ENCODE peak calls at places on chromosomes 4 and X, in eight cellular contexts. E is upper lobe of right lung; U is pancreas; J is Panc1; Y is heart left ventricle; G is K562; V is upper lobe of left lung; O is CD8-positive, alpha-beta T cell. N is an unnamed sample. For H3K27me3, the result is how much of the 10 kb centered on the place peaks cover.

GRCh38 chrX:72123471-72124185 is 8.1 kb downstream of the RTL5 start:
- ATAC-seq in E (peak), U (no peak), J (no peak), Y (peak), G (peak), V (peak), O (no peak), N (peak)

GRCh38 chrX:124211312-124211942 is 121.0 kb upstream of the TEX13D start:
- ATAC-seq in E (peak), U (no peak), J (peak), Y (no peak), G (peak), V (peak), O (peak), N (no peak)

GRCh38 chrX:149818652-149819051 is 36.9 kb downstream of the MAGEA9 start:
- ATAC-seq in E (no peak), U (no peak), J (no peak), Y (no peak), G (no peak), V (no peak), O (no peak), N (no peak)

GRCh38 chrX:46967547-46967946 is 55.3 kb downstream of the JADE3 start:
- ATAC-seq in E (no peak), U (no peak), J (no peak), Y (no peak), G (no peak), V (no peak), O (no peak), N (no peak)

GRCh38 chr4:40484346-40484745 is 145.3 kb downstream of the RBM47 start:
- ATAC-seq in E (no peak), U (no peak), J (no peak), Y (no peak), G (no peak), V (no peak), O (no peak), N (no peak)

GRCh38 chr4:61545902-61546498 is 345.9 kb downstream of the ADGRL3 start:
- ATAC-seq in E (no peak), U (no peak), J (no peak), Y (peak), G (no peak), V (no peak), O (no peak), N (no peak)

GRCh38 chr4:184598753-184599491 is 50.3 kb downstream of the CASP3 start:
- ATAC-seq in E (peak), U (no peak), J (no peak), Y (peak), G (peak), V (peak), O (no peak), N (no peak)

GRCh38 chr4:102627831-102628523 is 126.8 kb downstream of the NFKB1 start:
- ATAC-seq in E (no peak), U (no peak), J (peak), Y (no peak), G (peak), V (peak), O (no peak), N (no peak)

GRCh38 chrX:71989768-71990167 is 79.1 kb downstream of the NHSL2 start:
- ATAC-seq in E (no peak), U (no peak), J (no peak), Y (peak), G (no peak), V (no peak), O (no peak), N (peak)

GRCh38 chrX:33726281-33727160 is 405.6 kb downstream of the FAM47A start:
- ATAC-seq in E (peak), U (peak), J (no peak), Y (peak), G (no peak), V (no peak), O (no peak), N (no peak)

GRCh38 chrX:78307665-78308064 is 19.7 kb downstream of the CYSLTR1 start:
- ATAC-seq in E (no peak), U (no peak), J (no peak), Y (no peak), G (no peak), V (no peak), O (no peak), N (no peak)

DNA sequence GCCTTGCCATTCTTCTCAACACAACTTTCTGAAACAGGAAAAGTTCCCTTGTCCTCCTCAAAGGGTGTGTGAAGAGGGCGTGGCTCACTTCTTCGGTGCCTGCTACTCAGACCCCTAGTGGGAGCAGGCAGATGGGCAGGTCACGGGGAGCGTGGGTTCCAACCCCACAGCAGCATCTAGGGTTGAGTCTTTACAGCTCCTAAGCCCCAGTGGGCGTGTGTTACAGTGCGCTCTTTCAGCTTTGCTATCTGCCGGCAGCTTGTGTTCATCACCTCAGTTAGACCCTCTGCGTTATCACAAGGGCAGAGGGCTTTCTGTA is 57.5 kb upstream of the KLF3 start:
- ATAC-seq in E (no peak), U (no peak), J (no peak), Y (no peak), G (peak), V (no peak), O (no peak), N (no peak)
- TF ChIP-seq CTCF in E (no peak), U (no peak), J (no peak), Y (no peak), G (peak), V (no peak), O (no peak), N (no peak)

DNA sequence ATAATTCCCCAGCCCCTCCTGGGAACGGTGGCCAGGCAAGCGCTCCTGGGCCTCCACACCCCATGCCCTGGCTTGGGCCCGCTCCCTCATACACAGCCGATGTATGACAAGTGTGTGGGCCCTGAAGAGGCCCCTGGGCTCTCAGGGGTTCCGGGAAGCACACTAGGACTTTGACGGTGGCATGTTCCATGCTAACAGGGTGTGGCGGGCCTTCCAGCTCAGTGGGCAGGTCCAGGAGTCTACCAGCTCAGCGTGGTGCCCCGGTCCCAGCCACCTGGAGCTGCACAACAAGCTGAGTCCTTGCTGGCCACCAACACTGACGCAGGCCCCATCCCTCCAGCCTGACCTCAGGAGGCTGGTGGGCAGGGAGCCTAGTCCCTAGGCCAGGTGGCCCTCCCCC is 24.4 kb upstream of the HMX1 start:
- ATAC-seq in E (no peak), U (no peak), J (no peak), Y (no peak), G (no peak), V (no peak), O (no peak), N (no peak)
- H3K27me3 ChIP-seq in E (half or more), U (under half), J (under half), Y (half or more), G (under half), V (under half), O (under half), N (half or more)

GRCh38 chr4:186104114-186104894 is at the start of gene FAM149A:
- ATAC-seq in E (peak), U (peak), J (peak), Y (peak), G (no peak), V (peak), O (peak), N (peak)

GRCh38 chr4:186108391-186108790 is 3.9 kb downstream of the FAM149A start:
- ATAC-seq in E (no peak), U (no peak), J (no peak), Y (no peak), G (no peak), V (no peak), O (no peak), N (no peak)

GRCh38 chr4:186104895-186105720 is 604 bp downstream of the FAM149A start:
- ATAC-seq in E (peak), U (peak), J (peak), Y (peak), G (no peak), V (peak), O (peak), N (peak)

GRCh38 chr4:186105721-186106335 is 1.3 kb downstream of the FAM149A start:
- ATAC-seq in E (peak), U (peak), J (no peak), Y (no peak), G (peak), V (peak), O (peak), N (peak)

GRCh38 chr4:186109245-186109644 is 4.7 kb downstream of the FAM149A start:
- ATAC-seq in E (no peak), U (no peak), J (no peak), Y (no peak), G (no peak), V (no peak), O (no peak), N (no peak)
- H3K4me3 ChIP-seq in E (no peak), U (no peak), J (no peak), Y (no peak), G (no peak), V (no peak), O (no peak), N (no peak)

GRCh38 chr4:23881052-23881501 is 8.8 kb downstream of the PPARGC1A start:
- ATAC-seq in E (peak), U (no peak), J (no peak), Y (no peak), G (no peak), V (no peak), O (no peak), N (peak)

GRCh38 chr4:23882976-23883531 is 6.8 kb downstream of the PPARGC1A start:
- ATAC-seq in E (peak), U (no peak), J (no peak), Y (no peak), G (no peak), V (no peak), O (no peak), N (no peak)

GRCh38 chr4:23884261-23884660 is 5.6 kb downstream of the PPARGC1A start:
- ATAC-seq in E (no peak), U (no peak), J (no peak), Y (no peak), G (no peak), V (no peak), O (no peak), N (no peak)

GRCh38 chr4:23878912-23879732 is 10.7 kb downstream of the PPARGC1A start:
- ATAC-seq in E (peak), U (no peak), J (no peak), Y (peak), G (no peak), V (no peak), O (no peak), N (no peak)

DNA sequence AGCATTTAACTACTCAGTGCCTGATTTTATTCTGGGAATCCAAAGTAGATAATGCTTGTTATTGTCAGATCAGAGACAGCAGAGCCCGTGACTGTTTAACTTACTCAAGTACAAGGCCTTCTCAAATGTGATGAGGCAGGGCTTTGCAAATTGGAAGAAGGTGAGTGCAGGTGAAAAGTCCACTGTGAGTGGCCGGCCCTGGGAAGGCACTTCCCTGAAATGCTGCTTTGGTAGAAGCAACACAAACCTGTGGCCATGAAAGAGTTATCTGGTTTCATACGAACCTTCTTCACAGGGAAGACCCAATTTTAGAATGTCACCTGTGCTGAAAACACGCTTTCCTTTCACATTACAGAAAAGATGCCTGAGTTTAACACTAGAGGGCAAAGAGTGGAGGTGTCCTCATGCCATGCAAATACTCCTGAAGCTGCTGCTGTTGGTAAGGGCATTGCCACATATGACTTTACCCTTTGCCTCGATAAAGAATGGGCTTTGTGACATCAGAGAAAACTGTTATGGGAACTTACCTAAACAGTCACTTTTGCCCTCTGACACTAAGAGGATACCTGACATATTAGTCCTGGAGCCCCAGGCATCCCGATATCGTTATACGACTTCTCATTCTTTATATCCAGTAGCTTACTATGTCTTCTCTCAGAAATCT is 8.0 kb downstream of the PPARGC1A start:
- ATAC-seq in E (peak), U (no peak), J (no peak), Y (no peak), G (no peak), V (no peak), O (no peak), N (no peak)
- TF ChIP-seq CTCF in E (no peak), U (no peak), J (no peak), Y (no peak), G (no peak), V (no peak), O (no peak), N (no peak)

GRCh38 chr4:146634825-146635224 is 3.9 kb upstream of the POU4F2 start:
- ATAC-seq in E (no peak), U (no peak), J (no peak), Y (no peak), G (no peak), V (no peak), O (no peak), N (no peak)

GRCh38 chr4:146638801-146639351 is at the start of gene POU4F2:
- ATAC-seq in E (no peak), U (no peak), J (no peak), Y (no peak), G (no peak), V (peak), O (no peak), N (no peak)

GRCh38 chr4:146637853-146638800 is 566 bp upstream of the POU4F2 start:
- ATAC-seq in E (no peak), U (no peak), J (no peak), Y (no peak), G (no peak), V (no peak), O (no peak), N (no peak)

GRCh38 chr4:146633471-146633800 is 5.3 kb upstream of the POU4F2 start:
- ATAC-seq in E (no peak), U (no peak), J (no peak), Y (no peak), G (no peak), V (no peak), O (no peak), N (no peak)

GRCh38 chr4:146632770-146633470 is 5.8 kb upstream of the POU4F2 start:
- ATAC-seq in E (no peak), U (no peak), J (no peak), Y (no peak), G (no peak), V (no peak), O (no peak), N (no peak)
- H3K27me3 ChIP-seq in E (half or more), U (under half), J (under half), Y (under half), G (under half), V (under half), O (under half), N (half or more)

GRCh38 chrX:39614680-39614998 is 483.1 kb downstream of the BCOR start:
- ATAC-seq in E (no peak), U (no peak), J (no peak), Y (no peak), G (no peak), V (no peak), O (no peak), N (no peak)

GRCh38 chrX:39616098-39616729 is 481.5 kb downstream of the BCOR start:
- ATAC-seq in E (no peak), U (no peak), J (no peak), Y (peak), G (peak), V (peak), O (no peak), N (peak)

GRCh38 chrX:39613508-39613921 is 484.2 kb downstream of the BCOR start:
- ATAC-seq in E (peak), U (peak), J (no peak), Y (peak), G (no peak), V (peak), O (peak), N (peak)

GRCh38 chrX:39611468-39611867 is 486.3 kb downstream of the BCOR start:
- ATAC-seq in E (no peak), U (no peak), J (no peak), Y (no peak), G (peak), V (no peak), O (no peak), N (no peak)

DNA sequence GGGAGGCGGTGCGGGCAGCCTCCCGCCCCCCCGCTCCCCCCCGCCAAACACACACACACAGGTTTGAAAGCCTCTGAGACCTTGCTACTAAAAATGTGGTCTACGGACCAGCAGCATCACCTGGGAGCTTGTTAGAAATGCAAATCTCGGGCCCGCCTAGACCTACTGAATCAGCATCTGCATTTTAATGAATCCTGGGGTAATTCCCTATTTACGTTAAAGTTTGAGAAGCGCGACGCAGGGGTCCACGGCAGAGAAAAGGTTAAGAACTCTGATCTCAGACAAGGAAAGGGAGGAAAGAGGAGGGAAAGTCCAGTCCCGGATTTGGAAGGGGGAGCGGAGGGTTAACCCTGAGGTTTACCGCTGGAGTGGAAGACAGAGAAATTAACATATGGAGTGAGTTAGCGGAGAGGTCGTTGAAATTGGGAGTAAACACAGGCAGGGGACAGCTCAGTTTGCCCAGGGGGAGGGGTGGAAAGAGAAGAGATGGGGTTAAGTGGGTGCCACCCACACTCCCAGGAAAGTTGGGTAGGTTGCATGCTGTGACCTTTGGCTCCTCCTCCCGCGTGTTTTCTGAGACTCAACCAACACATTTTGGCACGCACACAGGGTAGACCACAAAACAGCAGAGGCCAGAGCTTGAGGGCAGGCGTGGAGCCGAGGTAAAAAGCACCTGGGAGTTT is 483.6 kb downstream of the BCOR start:
- ATAC-seq in E (peak), U (no peak), J (no peak), Y (no peak), G (no peak), V (peak), O (peak), N (no peak)
- H3K4me3 ChIP-seq in E (peak), U (peak), J (no peak), Y (peak), G (no peak), V (peak), O (peak), N (peak)

N was measured in gastroesophageal sphincter.